ENCODE peak calls at places on chromosomes 13 and 19, in four cellular contexts. One of them, this sample, is unnamed.

GRCh38 chr19:10553943-10554381 is 10.3 kb downstream of the ATG4D start:
- DNase-seq in A549: no peak
- DNase-seq in K562: no peak
- DNase-seq in GM12878: peak; percentile 55
- DNase-seq in this sample: no peak

GRCh38 chr13:57045816-57046691 is 94.7 kb upstream of the PRR20A start:
- DNase-seq in A549: no peak
- DNase-seq in K562: no peak
- DNase-seq in GM12878: no peak
- DNase-seq in this sample: no peak

GRCh38 chr13:49403966-49404365 is 39.9 kb downstream of the CAB39L start:
- DNase-seq in A549: no peak
- DNase-seq in K562: no peak
- DNase-seq in GM12878: no peak
- DNase-seq in this sample: no peak

GRCh38 chr13:53800011-53800410 is 771.4 kb downstream of the OLFM4 start:
- DNase-seq in A549: no peak
- DNase-seq in K562: no peak
- DNase-seq in GM12878: no peak
- DNase-seq in this sample: no peak

GRCh38 chr19:52722062-52723005 is 12.5 kb downstream of the ZNF611 start:
- DNase-seq in A549: peak; percentile 19
- DNase-seq in K562: no peak
- DNase-seq in GM12878: no peak
- DNase-seq in this sample: peak; percentile 93

GRCh38 chr19:289651-290538 is 1.3 kb downstream of the PLPP2 start:
- DNase-seq in A549: peak; percentile 86
- DNase-seq in K562: peak; percentile 43
- DNase-seq in GM12878: no peak
- DNase-seq in this sample: peak; percentile 25

GRCh38 chr13:50277127-50277526 is 261.9 kb downstream of the KCNRG start:
- DNase-seq in A549: no peak
- DNase-seq in K562: no peak
- DNase-seq in GM12878: no peak
- DNase-seq in this sample: no peak

GRCh38 chr19:12880551-12881171 is 588 bp downstream of the DNASE2 start:
- DNase-seq in A549: no peak
- DNase-seq in K562: no peak
- DNase-seq in GM12878: no peak
- DNase-seq in this sample: peak; percentile 6

GRCh38 chr13:26007774-26008173 is 44.0 kb downstream of the SHISA2 start:
- DNase-seq in A549: no peak
- DNase-seq in K562: no peak
- DNase-seq in GM12878: no peak
- DNase-seq in this sample: no peak

DNA sequence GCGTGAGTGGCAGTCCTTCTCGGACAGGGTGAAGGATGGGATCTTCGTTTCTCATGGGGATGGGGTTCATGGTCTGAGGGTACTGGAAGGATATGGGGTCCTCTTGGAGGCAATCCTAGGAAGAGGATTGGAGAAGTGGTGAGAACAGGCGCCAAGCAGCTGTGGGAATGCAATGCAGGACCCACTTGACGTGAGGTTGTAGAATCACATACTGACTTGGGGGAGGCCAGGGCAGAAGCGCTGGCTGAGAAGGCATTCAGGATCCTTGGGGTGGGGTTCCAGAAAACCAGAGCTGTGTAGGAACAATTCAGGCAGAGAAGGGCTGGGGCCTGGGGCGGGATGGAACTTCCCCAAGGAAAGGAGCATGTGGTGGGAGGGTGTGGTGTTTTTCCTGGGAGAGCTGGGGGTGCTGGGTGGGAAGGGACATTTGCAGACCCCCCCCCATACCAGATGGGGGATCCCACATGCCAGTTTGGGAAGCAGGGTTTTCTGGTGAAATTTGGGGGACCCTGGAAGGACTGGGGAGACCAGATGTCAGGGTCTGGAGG is 852 bp downstream of the KLK1 start:
- DNase-seq in A549: no peak
- DNase-seq in K562: no peak
- DNase-seq in GM12878: no peak
- DNase-seq in this sample: no peak
- TF ChIP-seq ELK1 in A549: no peak
- TF ChIP-seq ELK1 in K562: no peak
- TF ChIP-seq ELK1 in GM12878: no peak
- TF ChIP-seq ELK1 in this sample: no peak

GRCh38 chr19:49200238-49200862 is 42.8 kb downstream of the TRPM4 start:
- DNase-seq in A549: peak; percentile 58
- DNase-seq in K562: peak; percentile 97
- DNase-seq in GM12878: no peak
- DNase-seq in this sample: no peak

GRCh38 chr19:49201042-49201441 is 43.5 kb downstream of the TRPM4 start:
- DNase-seq in A549: no peak
- DNase-seq in K562: no peak
- DNase-seq in GM12878: no peak
- DNase-seq in this sample: no peak

GRCh38 chr19:49210901-49211451 is 53.4 kb downstream of the TRPM4 start:
- DNase-seq in A549: no peak
- DNase-seq in K562: no peak
- DNase-seq in GM12878: no peak
- DNase-seq in this sample: no peak

GRCh38 chr19:49210108-49210900 is 52.7 kb downstream of the TRPM4 start:
- DNase-seq in A549: peak; percentile 69
- DNase-seq in K562: peak; percentile 92
- DNase-seq in GM12878: no peak
- DNase-seq in this sample: no peak

DNA sequence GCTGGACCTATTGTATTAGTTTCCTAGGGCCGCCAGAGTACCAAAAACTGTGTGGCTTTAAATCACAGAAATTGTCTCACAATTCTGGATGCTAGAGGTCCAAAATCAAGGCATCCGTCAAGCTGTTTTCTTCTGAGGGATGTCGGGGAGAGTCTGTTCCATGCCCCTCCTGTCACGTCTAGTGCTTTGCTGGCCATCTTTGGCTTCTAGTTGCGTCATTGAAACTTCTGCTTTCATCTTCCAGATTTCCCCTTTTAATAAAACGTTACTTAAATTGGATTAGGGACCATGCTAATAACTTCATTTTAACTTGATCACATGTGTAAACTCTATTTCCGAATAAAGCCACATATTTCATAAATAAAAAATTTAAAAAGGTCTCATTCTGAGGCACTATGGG is 47.5 kb downstream of the TRPM4 start:
- DNase-seq in A549: no peak
- DNase-seq in K562: peak; percentile 2
- DNase-seq in GM12878: no peak
- DNase-seq in this sample: no peak
- TF ChIP-seq ELK1 in A549: no peak
- TF ChIP-seq ELK1 in K562: no peak
- TF ChIP-seq ELK1 in GM12878: no peak
- TF ChIP-seq ELK1 in this sample: no peak

GRCh38 chr13:41833201-41833600 is 127.7 kb downstream of the VWA8 start:
- DNase-seq in A549: peak; percentile 31
- DNase-seq in K562: no peak
- DNase-seq in GM12878: no peak
- DNase-seq in this sample: no peak

GRCh38 chr13:41837668-41838067 is 123.2 kb downstream of the VWA8 start:
- DNase-seq in A549: no peak
- DNase-seq in K562: no peak
- DNase-seq in GM12878: no peak
- DNase-seq in this sample: peak; percentile 12

GRCh38 chr13:41833851-41834250 is 127.1 kb downstream of the VWA8 start:
- DNase-seq in A549: no peak
- DNase-seq in K562: no peak
- DNase-seq in GM12878: no peak
- DNase-seq in this sample: peak; percentile 40

DNA sequence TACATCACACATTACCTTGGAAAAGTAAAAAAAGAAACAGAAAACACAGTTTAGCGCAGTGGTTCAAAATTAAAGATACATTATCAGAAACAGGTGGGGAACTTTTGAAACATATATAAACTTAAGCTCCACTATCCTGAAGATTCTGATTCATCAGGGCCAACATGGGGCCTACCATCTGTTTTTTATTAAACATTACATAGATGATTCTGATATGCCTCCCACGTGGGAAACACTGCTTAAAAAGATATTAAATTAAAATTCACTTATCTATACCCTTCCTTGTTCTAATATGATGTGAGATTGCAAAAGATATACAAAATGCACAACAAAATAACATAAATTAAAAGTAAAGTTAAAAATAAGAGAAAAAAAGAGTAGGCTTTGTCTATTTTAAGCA is 125.0 kb downstream of the VWA8 start:
- DNase-seq in A549: no peak
- DNase-seq in K562: no peak
- DNase-seq in GM12878: no peak
- DNase-seq in this sample: peak; percentile 84
- TF ChIP-seq ELK1 in A549: no peak
- TF ChIP-seq ELK1 in K562: no peak
- TF ChIP-seq ELK1 in GM12878: no peak
- TF ChIP-seq ELK1 in this sample: no peak

DNA sequence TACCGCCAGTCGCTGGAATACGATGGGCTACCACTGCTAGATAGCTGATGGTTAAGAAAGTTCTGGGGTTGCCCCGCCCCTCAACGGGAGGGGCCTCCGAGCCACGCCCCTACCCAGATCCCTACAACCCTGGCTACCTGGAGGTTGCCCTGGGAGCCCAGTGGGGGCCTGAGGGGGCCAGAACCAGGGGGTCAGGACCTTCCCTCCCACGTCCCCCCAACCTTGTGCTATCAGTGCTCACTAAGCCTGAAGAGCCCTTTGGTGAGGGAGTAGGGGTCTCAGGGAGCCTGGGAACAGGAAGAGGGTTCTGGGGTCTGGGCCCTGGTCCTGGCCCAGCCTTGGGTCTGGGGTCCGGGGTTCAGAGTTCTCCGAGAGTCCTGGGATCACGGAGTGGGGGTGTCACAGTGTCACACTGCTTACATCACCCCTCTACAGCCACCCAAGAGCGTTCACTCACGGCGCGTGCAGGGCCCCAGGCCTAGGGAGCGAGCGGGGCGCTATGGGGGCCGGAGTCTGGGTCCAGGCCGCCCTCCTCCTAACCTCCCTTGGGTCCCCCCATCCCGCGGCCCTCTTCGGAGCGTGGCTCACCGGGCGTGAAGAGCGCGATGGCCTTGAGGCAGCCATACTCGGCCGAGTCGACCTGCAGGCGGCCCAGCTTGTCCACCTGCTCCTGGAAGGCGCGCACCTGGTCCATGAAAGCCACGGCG is 9.0 kb downstream of the OCEL1 start:
- DNase-seq in A549: peak; percentile 67
- DNase-seq in K562: peak; percentile 77
- DNase-seq in GM12878: no peak
- DNase-seq in this sample: peak; percentile 38
- TF ChIP-seq ELK1 in A549: no peak
- TF ChIP-seq ELK1 in K562: no peak
- TF ChIP-seq ELK1 in GM12878: no peak
- TF ChIP-seq ELK1 in this sample: no peak

GRCh38 chr13:80840313-80840976 is 499.5 kb upstream of the SPRY2 start:
- DNase-seq in A549: no peak
- DNase-seq in K562: no peak
- DNase-seq in GM12878: no peak
- DNase-seq in this sample: no peak
- TF ChIP-seq ELK1 in A549: no peak
- TF ChIP-seq ELK1 in K562: no peak
- TF ChIP-seq ELK1 in GM12878: no peak
- TF ChIP-seq ELK1 in this sample: no peak

GRCh38 chr13:87356314-87356713 is 314.9 kb upstream of the SLITRK5 start:
- DNase-seq in A549: no peak
- DNase-seq in K562: no peak
- DNase-seq in GM12878: no peak
- DNase-seq in this sample: no peak
- TF ChIP-seq ELK1 in A549: no peak
- TF ChIP-seq ELK1 in K562: no peak
- TF ChIP-seq ELK1 in GM12878: no peak
- TF ChIP-seq ELK1 in this sample: no peak

GRCh38 chr13:43319617-43320444 is 296.4 kb downstream of the DNAJC15 start:
- DNase-seq in A549: no peak
- DNase-seq in K562: no peak
- DNase-seq in GM12878: no peak
- DNase-seq in this sample: no peak

DNA sequence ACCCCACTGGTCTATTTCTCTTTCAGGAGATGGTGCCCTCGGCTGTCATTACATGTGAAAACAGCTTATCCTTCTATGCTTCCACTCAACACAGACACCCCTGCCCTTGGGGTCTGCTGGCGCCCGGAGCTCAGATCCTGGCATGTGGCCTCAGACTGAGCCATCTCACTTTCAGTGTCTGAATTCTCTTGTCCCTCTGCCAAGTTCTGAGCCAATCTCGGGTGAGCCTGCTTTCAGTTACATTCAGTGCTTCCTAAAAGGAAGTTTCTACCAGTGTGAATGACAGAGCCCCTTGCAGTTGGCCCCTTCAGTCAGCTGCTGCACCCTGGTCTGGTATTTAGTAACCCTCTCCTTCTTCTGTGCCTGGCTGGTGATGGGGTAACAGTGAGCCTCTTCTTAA is 293.6 kb downstream of the DNAJC15 start:
- DNase-seq in A549: no peak
- DNase-seq in K562: no peak
- DNase-seq in GM12878: no peak
- DNase-seq in this sample: peak; percentile 67
- TF ChIP-seq ELK1 in A549: no peak
- TF ChIP-seq ELK1 in K562: no peak
- TF ChIP-seq ELK1 in GM12878: no peak
- TF ChIP-seq ELK1 in this sample: no peak